ENCODE peak calls at places on chromosome 16, in six cellular contexts. S is HuH-7.5; C is T follicular helper cell; Q is C1 segment of cervical spinal cord; K is posterior vena cava; F is activated effector memory CD4-positive, alpha-beta T cell treated with Interleukin-2 at 50 U/mL for 16 hours. T is an unnamed sample.

GRCh38 chr16:85354623-85355514 is 242.6 kb upstream of the CIBAR2 start:
- DNase-seq in S (no peak), C (no peak), Q (no peak), K (no peak), F (no peak), T (peak; percentile 85)

GRCh38 chr16:81650982-81651562 is 128.0 kb upstream of the PLCG2 start:
- DNase-seq in S (no peak), C (no peak), Q (no peak), K (peak; percentile 91), F (no peak), T (peak; percentile 58)

GRCh38 chr16:1543085-1543896 is 9.8 kb downstream of the TMEM204 start:
- DNase-seq in S (peak; percentile 63), C (no peak), Q (peak; percentile 6), K (peak; percentile 95), F (peak; percentile 20), T (peak; percentile 39)

GRCh38 chr16:67339453-67339852 is 12.8 kb downstream of the LRRC36 start:
- DNase-seq in S (no peak), C (no peak), Q (no peak), K (no peak), F (no peak), T (no peak)

GRCh38 chr16:30349695-30350094 is 5.4 kb downstream of the CD2BP2 start:
- DNase-seq in S (no peak), C (no peak), Q (no peak), K (no peak), F (no peak), T (no peak)

GRCh38 chr16:28207425-28207824 is 4.3 kb downstream of the XPO6 start:
- DNase-seq in S (no peak), C (no peak), Q (no peak), K (no peak), F (no peak), T (no peak)

GRCh38 chr16:34078697-34079096 is 619.3 kb downstream of the TP53TG3F start:
- DNase-seq in S (no peak), C (no peak), Q (no peak), K (no peak), F (no peak), T (no peak)

GRCh38 chr16:14658063-14658462 is 25.3 kb downstream of the BFAR start:
- DNase-seq in S (no peak), C (no peak), Q (no peak), K (peak; percentile 8), F (no peak), T (peak; percentile 97)

GRCh38 chr16:50263940-50264929 is 2.1 kb upstream of the ADCY7 start:
- DNase-seq in S (no peak), C (no peak), Q (no peak), K (no peak), F (no peak), T (no peak)

GRCh38 chr16:80974649-80975376 is 31.9 kb downstream of the CMC2 start:
- DNase-seq in S (no peak), C (no peak), Q (no peak), K (no peak), F (no peak), T (peak; percentile 13)

GRCh38 chr16:77585852-77586251 is 136.5 kb upstream of the NUDT7 start:
- DNase-seq in S (no peak), C (no peak), Q (no peak), K (no peak), F (no peak), T (no peak)

GRCh38 chr16:2964416-2965223 is 545 bp downstream of the KREMEN2 start:
- DNase-seq in S (peak; percentile 94), C (no peak), Q (no peak), K (no peak), F (peak; percentile 39), T (peak; percentile 97)

GRCh38 chr16:71201556-71201955 is 29.0 kb downstream of the HYDIN start:
- DNase-seq in S (no peak), C (no peak), Q (no peak), K (no peak), F (no peak), T (no peak)

GRCh38 chr16:1923299-1924034 is 5.3 kb upstream of the HS3ST6 start:
- DNase-seq in S (no peak), C (no peak), Q (no peak), K (no peak), F (no peak), T (peak; percentile 92)

GRCh38 chr16:65069090-65069489 is 52.8 kb downstream of the CDH11 start:
- DNase-seq in S (no peak), C (no peak), Q (no peak), K (no peak), F (no peak), T (no peak)

GRCh38 chr16:80664798-80665197 is 124.0 kb downstream of the DYNLRB2 start:
- DNase-seq in S (no peak), C (no peak), Q (no peak), K (no peak), F (no peak), T (no peak)

GRCh38 chr16:66910175-66910940 is 8.3 kb downstream of the CDH16 start:
- DNase-seq in S (peak; percentile 1), C (no peak), Q (no peak), K (no peak), F (no peak), T (no peak)

GRCh38 chr16:49528564-49529150 is 155.1 kb downstream of the C16orf78 start:
- DNase-seq in S (no peak), C (no peak), Q (no peak), K (no peak), F (no peak), T (peak; percentile 29)

GRCh38 chr16:56657555-56658430 is at the start of gene MT1F:
- DNase-seq in S (peak; percentile 81), C (peak; percentile 59), Q (peak; percentile 31), K (peak; percentile 93), F (peak; percentile 65), T (peak; percentile 71)

GRCh38 chr16:28320023-28320561 is 27.8 kb downstream of the SBK1 start:
- DNase-seq in S (no peak), C (no peak), Q (no peak), K (peak; percentile 73), F (no peak), T (no peak)

GRCh38 chr16:74035816-74036215 is 260.8 kb upstream of the PSMD7 start:
- DNase-seq in S (peak; percentile 14), C (no peak), Q (no peak), K (no peak), F (no peak), T (peak; percentile 57)

GRCh38 chr16:3573146-3573815 is 3.9 kb downstream of the NLRC3 start:
- DNase-seq in S (no peak), C (no peak), Q (no peak), K (no peak), F (no peak), T (no peak)

GRCh38 chr16:31874354-31875111 is 926 bp downstream of the ZNF267 start:
- DNase-seq in S (no peak), C (no peak), Q (no peak), K (no peak), F (no peak), T (peak; percentile 72)

GRCh38 chr16:57092786-57093301 is 461 bp downstream of the CPNE2 start:
- DNase-seq in S (peak; percentile 81), C (peak; percentile 21), Q (no peak), K (no peak), F (peak; percentile 29), T (peak; percentile 58)

GRCh38 chr16:51154271-51155171 is 3.5 kb upstream of the SALL1 start:
- DNase-seq in S (no peak), C (no peak), Q (peak; percentile 71), K (no peak), F (no peak), T (no peak)

GRCh38 chr16:12063435-12063834 is 86.9 kb downstream of the SNX29 start:
- DNase-seq in S (no peak), C (no peak), Q (no peak), K (peak; percentile 61), F (no peak), T (no peak)

GRCh38 chr16:4780235-4780634 is 7.9 kb downstream of the SEPTIN12 start:
- DNase-seq in S (no peak), C (no peak), Q (no peak), K (no peak), F (no peak), T (peak; percentile 53)

GRCh38 chr16:68466174-68466573 is 17.9 kb upstream of the SMPD3 start:
- DNase-seq in S (no peak), C (no peak), Q (no peak), K (no peak), F (no peak), T (no peak)

GRCh38 chr16:67565470-67566100 is 3.3 kb downstream of the CTCF start:
- DNase-seq in S (no peak), C (no peak), Q (no peak), K (no peak), F (no peak), T (no peak)

GRCh38 chr16:86508947-86509758 is 1.2 kb upstream of the FOXF1 start:
- DNase-seq in S (peak; percentile 77), C (no peak), Q (no peak), K (peak; percentile 88), F (no peak), T (no peak)

GRCh38 chr16:58506241-58507194 is 6.6 kb downstream of the NDRG4 start:
- DNase-seq in S (no peak), C (no peak), Q (no peak), K (peak; percentile 73), F (no peak), T (peak; percentile 45)

GRCh38 chr16:8552487-8553221 is 37.7 kb downstream of the TMEM114 start:
- DNase-seq in S (no peak), C (no peak), Q (no peak), K (no peak), F (no peak), T (no peak)

GRCh38 chr16:30760577-30761426 is 1.1 kb downstream of the CFAP119 start:
- DNase-seq in S (no peak), C (no peak), Q (no peak), K (peak; percentile 80), F (no peak), T (no peak)

GRCh38 chr16:55465077-55465896 is 13.7 kb upstream of the MMP2 start:
- DNase-seq in S (peak; percentile 59), C (peak; percentile 75), Q (peak; percentile 43), K (peak; percentile 96), F (peak; percentile 60), T (peak; percentile 90)

GRCh38 chr16:63737633-63738032 is 1384.2 kb downstream of the CDH11 start:
- DNase-seq in S (no peak), C (no peak), Q (no peak), K (no peak), F (no peak), T (no peak)

GRCh38 chr16:72299684-72300243 is 127.8 kb upstream of the PMFBP1 start:
- DNase-seq in S (no peak), C (no peak), Q (no peak), K (no peak), F (no peak), T (no peak)